ENCODE peak calls at places on chromosomes 13 and 19, in seven cellular contexts. N is NB4, Z is HFF-Myc, I is heart right ventricle, A is A549, U is colonic mucosa, C is cardiac muscle cell. X is an unnamed sample.

GRCh38 chr13:110565296-110565695 is 3.8 kb upstream of the RAB20 start:
- DNase-seq in U (no peak), A (no peak), N (no peak), Z (peak), I (no peak), C (no peak), X (no peak)

GRCh38 chr13:48575014-48575413 is 42.1 kb upstream of the RCBTB2 start:
- DNase-seq in I (no peak), N (no peak), A (no peak), Z (no peak), C (no peak), U (no peak), X (no peak)

GRCh38 chr19:32404939-32405430 is 585 bp upstream of the DPY19L3 start:
- DNase-seq in A (no peak), Z (no peak), I (peak), C (peak), U (peak), N (no peak), X (no peak)

GRCh38 chr13:102183509-102184182 is 218.2 kb downstream of the FGF14 start:
- DNase-seq in U (no peak), Z (no peak), A (no peak), N (no peak), I (no peak), C (no peak), X (no peak)

GRCh38 chr19:19119325-19120237 is 18.7 kb downstream of the TMEM161A start:
- DNase-seq in I (no peak), U (no peak), N (no peak), Z (no peak), A (no peak), C (no peak), X (no peak)

GRCh38 chr13:99250977-99251825 is 7.0 kb downstream of the GPR18 start:
- DNase-seq in N (no peak), A (no peak), U (no peak), Z (no peak), C (no peak), I (no peak), X (no peak)

GRCh38 chr19:31976775-31977536 is 368.5 kb upstream of the ZNF507 start:
- DNase-seq in I (no peak), N (no peak), A (no peak), C (no peak), U (no peak), Z (no peak), X (no peak)

GRCh38 chr13:110307697-110308376 is 753 bp downstream of the COL4A2 start:
- DNase-seq in A (no peak), Z (no peak), N (no peak), C (peak), I (peak), U (no peak), X (no peak)

GRCh38 chr19:51799311-51799997 is 4.5 kb downstream of the FPR3 start:
- DNase-seq in I (peak), U (peak), N (peak), A (no peak), C (no peak), Z (peak), X (no peak)

GRCh38 chr13:113588394-113589111 is 4.0 kb downstream of the TFDP1 start:
- DNase-seq in C (no peak), U (peak), I (no peak), A (no peak), N (no peak), Z (no peak), X (no peak)

GRCh38 chr19:21321996-21322395 is 7.2 kb downstream of the ZNF708 start:
- DNase-seq in Z (no peak), U (no peak), A (no peak), I (no peak), N (no peak), C (peak), X (no peak)

GRCh38 chr13:21738636-21739035 is 67.8 kb downstream of the FGF9 start:
- DNase-seq in C (no peak), U (no peak), Z (no peak), N (no peak), I (no peak), A (no peak), X (no peak)

GRCh38 chr13:43159007-43159406 is 135.6 kb downstream of the DNAJC15 start:
- DNase-seq in Z (peak), A (no peak), I (no peak), N (no peak), U (no peak), C (no peak), X (no peak)

GRCh38 chr19:40756502-40757110 is 5.6 kb downstream of the SNRPA start:
- DNase-seq in N (no peak), A (no peak), U (no peak), Z (no peak), I (no peak), C (no peak), X (no peak)

GRCh38 chr19:3444695-3445234 is 35.6 kb downstream of the SMIM24 start:
- DNase-seq in A (no peak), I (no peak), Z (no peak), U (no peak), C (no peak), N (no peak), X (no peak)

GRCh38 chr13:104043184-104043583 is 977.0 kb upstream of the SLC10A2 start:
- DNase-seq in I (no peak), C (no peak), Z (no peak), A (no peak), U (no peak), N (no peak), X (no peak)

GRCh38 chr19:29845576-29846176 is 33.9 kb downstream of the CCNE1 start:
- DNase-seq in C (peak), I (no peak), A (peak), U (peak), Z (peak), N (peak), X (no peak)

GRCh38 chr13:39408512-39408911 is 194.5 kb downstream of the LHFPL6 start:
- DNase-seq in N (no peak), C (no peak), A (no peak), U (no peak), Z (no peak), I (no peak), X (no peak)

GRCh38 chr13:93824286-93824685 is 597.7 kb downstream of the GPC6 start:
- DNase-seq in N (no peak), U (no peak), A (no peak), I (no peak), Z (no peak), C (no peak), X (no peak)

GRCh38 chr13:22517544-22517943 is 663.2 kb upstream of the SGCG start:
- DNase-seq in U (no peak), C (no peak), Z (no peak), I (no peak), A (no peak), N (no peak), X (no peak)

GRCh38 chr19:46904114-46905060 is 43.6 kb downstream of the ARHGAP35 start:
- DNase-seq in A (no peak), N (no peak), I (peak), U (no peak), C (no peak), Z (peak), X (no peak)

GRCh38 chr13:90889906-90890305 is 457.6 kb upstream of the MIR17HG start:
- DNase-seq in C (no peak), A (no peak), I (no peak), N (no peak), U (no peak), Z (no peak), X (no peak)

GRCh38 chr19:14023404-14024235 is 4.3 kb upstream of the RLN3 start:
- DNase-seq in Z (no peak), A (peak), C (peak), I (no peak), N (peak), U (peak), X (no peak)

GRCh38 chr19:10724573-10725071 is 6.7 kb downstream of the DNM2 start:
- DNase-seq in U (no peak), N (no peak), I (no peak), C (no peak), A (no peak), Z (no peak), X (no peak)

GRCh38 chr13:94195715-94196114 is 283.8 kb downstream of the DCT start:
- DNase-seq in I (no peak), Z (peak), U (no peak), A (no peak), N (no peak), C (peak), X (no peak)

GRCh38 chr13:105196052-105196451 is 1339.4 kb downstream of the EFNB2 start:
- DNase-seq in I (no peak), N (peak), A (no peak), Z (no peak), C (no peak), U (no peak), X (no peak)

GRCh38 chr13:24271611-24272451 is 37.5 kb upstream of the C1QTNF9 start:
- DNase-seq in I (peak), A (no peak), Z (no peak), C (no peak), U (peak), N (peak), X (peak)

GRCh38 chr19:6639439-6639838 is 30.5 kb downstream of the TNFSF14 start:
- DNase-seq in U (no peak), I (no peak), N (no peak), Z (no peak), A (no peak), C (no peak), X (no peak)

GRCh38 chr19:2949939-2950285 is 5.1 kb upstream of the ZNF77 start:
- DNase-seq in C (peak), A (peak), Z (no peak), N (peak), U (no peak), I (no peak), X (no peak)

GRCh38 chr19:15025237-15025636 is 24.0 kb upstream of the CASP14 start:
- DNase-seq in U (no peak), I (no peak), N (peak), Z (no peak), A (peak), C (no peak), X (peak)

GRCh38 chr19:47618771-47619170 is 9.8 kb downstream of the BICRA start:
- DNase-seq in Z (no peak), U (no peak), N (no peak), A (no peak), C (no peak), I (peak), X (no peak)

GRCh38 chr13:24985102-24985501 is 110.8 kb upstream of the PABPC3 start:
- DNase-seq in Z (no peak), C (no peak), N (peak), U (no peak), I (no peak), A (no peak), X (no peak)

GRCh38 chr13:91368676-91369425 is 21.4 kb downstream of the MIR17HG start:
- DNase-seq in I (no peak), N (no peak), A (no peak), U (no peak), Z (no peak), C (no peak), X (no peak)

GRCh38 chr13:114202581-114202980 is 23.5 kb downstream of the CFAP97D2 start:
- DNase-seq in U (no peak), A (no peak), N (no peak), C (no peak), Z (no peak), I (no peak), X (no peak)

GRCh38 chr13:28532226-28533048 is 37.5 kb upstream of the FLT1 start:
- DNase-seq in Z (no peak), U (no peak), C (peak), I (peak), A (no peak), N (no peak), X (no peak)

GRCh38 chr13:42215578-42216421 is 56.2 kb upstream of the AKAP11 start:
- DNase-seq in I (no peak), Z (peak), U (peak), A (no peak), N (peak), C (peak), X (peak)

GRCh38 chr19:9671654-9672053 is 3.2 kb downstream of the ZNF562 start:
- DNase-seq in N (peak), C (no peak), A (no peak), U (no peak), Z (no peak), I (no peak), X (no peak)
- H3K4me3 ChIP-seq in N (no peak), C (no peak), A (no peak), U (no peak), Z (no peak), I (no peak), X (no peak)

GRCh38 chr19:42326969-42327368 is 1.5 kb downstream of the MEGF8 start:
- DNase-seq in C (no peak), A (no peak), N (no peak), U (no peak), I (no peak), Z (no peak), X (no peak)
- H3K4me3 ChIP-seq in C (peak), A (peak), N (no peak), U (no peak), I (no peak), Z (peak), X (peak)

GRCh38 chr13:47474326-47474725 is 526.7 kb downstream of the SUCLA2 start:
- DNase-seq in C (no peak), N (no peak), Z (no peak), U (no peak), I (no peak), A (no peak), X (no peak)

GRCh38 chr13:47474845-47475244 is 526.2 kb downstream of the SUCLA2 start:
- DNase-seq in U (no peak), Z (no peak), C (no peak), A (no peak), I (no peak), N (no peak), X (no peak)

DNA sequence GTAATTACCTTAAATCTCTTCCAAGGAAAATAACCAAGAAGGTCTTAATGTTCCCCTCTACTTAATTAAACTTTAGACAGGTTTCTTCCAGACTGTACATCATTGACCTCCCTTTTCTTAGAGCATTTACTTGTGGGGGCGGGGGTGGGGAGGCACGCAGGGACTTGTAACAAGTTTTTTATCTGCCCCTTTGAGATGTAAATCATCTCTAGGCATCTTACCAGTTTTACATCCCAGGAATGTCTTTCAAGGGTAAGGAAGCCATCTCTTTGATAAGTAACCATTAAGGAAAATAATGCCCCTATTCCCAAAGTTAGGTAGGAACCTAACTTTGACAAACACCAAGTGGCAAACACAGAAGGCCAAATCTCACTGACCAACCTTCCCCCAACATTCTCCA is 528.6 kb downstream of the SUCLA2 start:
- DNase-seq in N (no peak), I (no peak), U (no peak), Z (no peak), A (no peak), C (no peak), X (no peak)
- H3K4me3 ChIP-seq in N (no peak), I (no peak), U (no peak), Z (no peak), A (no peak), C (no peak), X (no peak)

DNA sequence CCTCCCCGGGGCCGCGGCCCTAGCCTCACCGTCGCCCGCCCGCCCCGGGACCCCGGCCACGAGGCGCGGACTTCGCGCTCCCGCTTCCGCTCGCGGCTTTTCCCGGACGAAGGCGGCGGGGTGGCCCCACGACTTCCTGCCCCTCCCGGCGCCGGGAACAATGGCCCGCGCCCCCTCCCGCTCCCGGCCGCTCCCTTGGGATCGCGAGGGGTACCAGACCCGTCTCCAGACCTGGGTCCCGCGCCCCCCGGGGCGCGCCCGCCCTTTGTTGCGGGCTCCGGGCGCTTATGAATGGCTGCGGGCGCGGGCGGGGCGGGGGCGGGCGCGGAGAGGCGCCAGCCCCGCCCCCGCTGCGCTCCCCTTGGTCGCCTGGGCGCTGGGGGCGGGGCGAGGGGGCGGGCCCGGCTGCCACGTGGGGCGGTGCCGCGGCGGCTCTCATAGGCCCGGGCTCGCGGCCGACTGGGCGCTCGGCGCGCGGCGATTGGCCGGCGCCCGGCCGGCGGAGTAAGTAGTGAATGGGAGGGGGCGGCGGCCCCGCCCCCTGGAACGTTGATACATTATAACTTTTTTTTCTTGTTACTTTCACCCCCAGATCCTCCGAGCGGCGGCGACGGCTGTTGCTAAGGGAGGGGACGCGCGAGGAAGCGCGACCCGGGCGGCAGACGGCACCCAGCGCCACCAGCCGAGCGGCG is 1.1 kb downstream of the MIDN start:
- DNase-seq in I (peak), U (peak), N (peak), Z (no peak), A (no peak), C (peak), X (peak)
- H3K4me3 ChIP-seq in I (peak), U (peak), N (peak), Z (peak), A (peak), C (peak), X (no peak)